ENCODE peak calls at places on chromosomes 4 and X, in ten cellular contexts. L, S, P, N, Y, K, A, F, G and D are unnamed samples.

GRCh38 chrX:154398668-154399526 is 720 bp downstream of the RPL10 start:
- DNase-seq in L (peak; percentile 87), F (peak; percentile 72), K (peak; percentile 87), G (peak; percentile 80), N (peak; percentile 36), A (peak; percentile 86), Y (peak; percentile 54), S (peak; percentile 62), P (peak; percentile 94), D (peak; percentile 93)

GRCh38 chrX:70480660-70481018 is 36.0 kb downstream of the DLG3 start:
- DNase-seq in N (no peak), Y (no peak), S (no peak), K (no peak), P (no peak), L (peak; percentile 30), F (no peak), G (no peak), A (no peak), D (peak; percentile 39)

GRCh38 chr4:187276786-187277408 is 553.2 kb upstream of the FAT1 start:
- DNase-seq in Y (peak; percentile 17), K (peak; percentile 49), N (no peak), L (no peak), S (no peak), G (no peak), A (no peak), P (no peak), F (no peak), D (no peak)

GRCh38 chr4:163085085-163085484 is 81.6 kb downstream of the NAF1 start:
- DNase-seq in S (no peak), K (no peak), Y (no peak), P (no peak), A (no peak), L (no peak), G (peak; percentile 7), F (no peak), N (no peak), D (no peak)

GRCh38 chr4:128979934-128980333 is 113.4 kb downstream of the SCLT1 start:
- DNase-seq in P (no peak), N (no peak), A (no peak), F (no peak), L (peak; percentile 83), G (no peak), K (peak; percentile 82), S (no peak), Y (peak; percentile 60), D (no peak)

GRCh38 chrX:50579955-50580354 is 109.3 kb upstream of the DGKK start:
- DNase-seq in Y (peak; percentile 11), K (peak; percentile 55), N (peak; percentile 25), P (peak; percentile 73), S (peak; percentile 32), A (peak; percentile 23), F (peak; percentile 31), L (peak; percentile 67), G (peak; percentile 64), D (peak; percentile 33)

GRCh38 chrX:10467793-10468192 is 152.6 kb downstream of the MID1 start:
- DNase-seq in P (no peak), K (peak; percentile 60), G (no peak), A (no peak), F (no peak), L (peak; percentile 72), S (no peak), N (peak; percentile 26), Y (no peak), D (no peak)

GRCh38 chr4:73585345-73585744 is 34.9 kb downstream of the RASSF6 start:
- DNase-seq in F (no peak), G (no peak), A (no peak), S (no peak), P (no peak), K (no peak), L (peak; percentile 10), N (no peak), Y (no peak), D (no peak)

GRCh38 chr4:33073811-33074210 is 2353.6 kb downstream of the PCDH7 start:
- DNase-seq in L (peak; percentile 83), G (no peak), A (no peak), S (no peak), Y (no peak), F (no peak), P (no peak), K (peak; percentile 38), N (no peak), D (no peak)

GRCh38 chr4:138522366-138522765 is 280.2 kb upstream of the SLC7A11 start:
- DNase-seq in N (peak; percentile 23), L (peak; percentile 32), S (peak; percentile 13), A (no peak), G (peak; percentile 51), P (peak; percentile 44), F (no peak), K (peak; percentile 25), Y (no peak), D (peak; percentile 10)

GRCh38 chr4:36523182-36523581 is 241.8 kb downstream of the DTHD1 start:
- DNase-seq in S (no peak), Y (no peak), P (peak; percentile 4), G (no peak), F (no peak), K (no peak), L (no peak), A (no peak), N (no peak), D (no peak)

GRCh38 chrX:56800307-56800706 is 71.3 kb downstream of the NBDY start:
- DNase-seq in P (no peak), F (no peak), K (no peak), G (no peak), N (no peak), A (no peak), Y (no peak), L (no peak), S (peak; percentile 5), D (no peak)

GRCh38 chr4:124931050-124931449 is 218.5 kb upstream of the ANKRD50 start:
- DNase-seq in A (no peak), P (no peak), L (peak; percentile 63), G (no peak), F (no peak), K (peak; percentile 84), S (no peak), N (no peak), Y (no peak), D (no peak)

GRCh38 chr4:82864336-82865001 is 26.5 kb downstream of the SEC31A start:
- DNase-seq in A (no peak), N (no peak), G (no peak), P (no peak), F (no peak), S (no peak), K (no peak), Y (no peak), L (no peak), D (no peak)

GRCh38 chr4:184255917-184256642 is 38.4 kb upstream of the ENPP6 start:
- DNase-seq in A (no peak), Y (no peak), S (no peak), P (no peak), F (no peak), L (no peak), K (no peak), G (no peak), N (no peak), D (no peak)

GRCh38 chr4:13367244-13367643 is 116.9 kb downstream of the RAB28 start:
- DNase-seq in N (no peak), Y (no peak), L (no peak), P (no peak), F (no peak), A (no peak), K (no peak), G (no peak), S (no peak), D (no peak)

GRCh38 chr4:98170035-98170434 is 26.8 kb upstream of the STPG2 start:
- DNase-seq in A (no peak), P (no peak), G (no peak), K (no peak), N (no peak), L (no peak), S (no peak), Y (no peak), F (no peak), D (no peak)

GRCh38 chr4:131081069-131081468 is 1985.1 kb downstream of the C4orf33 start:
- DNase-seq in F (no peak), Y (no peak), N (no peak), K (no peak), A (no peak), L (no peak), S (no peak), P (no peak), G (no peak), D (no peak)

GRCh38 chr4:185145572-185145971 is 2.5 kb downstream of the SLC25A4 start:
- DNase-seq in Y (no peak), P (no peak), G (no peak), L (peak; percentile 20), A (no peak), F (no peak), N (no peak), K (no peak), S (no peak), D (no peak)

GRCh38 chrX:120549483-120550452 is 11.0 kb downstream of the CUL4B start:
- DNase-seq in N (no peak), F (no peak), P (peak; percentile 45), S (no peak), A (peak; percentile 43), K (peak; percentile 91), L (peak; percentile 91), Y (peak; percentile 89), G (no peak), D (no peak)

GRCh38 chr4:107931775-107932321 is 499 bp downstream of the CYP2U1 start:
- DNase-seq in S (no peak), N (no peak), F (no peak), Y (no peak), G (peak; percentile 22), L (no peak), P (no peak), A (peak; percentile 26), K (no peak), D (no peak)

GRCh38 chr4:33184684-33185083 is 2464.5 kb downstream of the PCDH7 start:
- DNase-seq in S (no peak), K (peak; percentile 3), N (no peak), A (no peak), P (no peak), Y (no peak), G (no peak), F (no peak), L (no peak), D (no peak)

GRCh38 chr4:188053302-188053701 is 56.1 kb downstream of the TRIML2 start:
- DNase-seq in A (no peak), F (peak; percentile 18), G (no peak), Y (no peak), L (no peak), S (no peak), P (no peak), N (no peak), K (no peak), D (no peak)

GRCh38 chr4:76665139-76665538 is 230.1 kb downstream of the SHROOM3 start:
- DNase-seq in P (no peak), A (no peak), F (no peak), Y (peak; percentile 11), N (no peak), G (no peak), S (no peak), L (peak; percentile 39), K (peak; percentile 27), D (no peak)

GRCh38 chrX:15745179-15745578 is 7.1 kb downstream of the CA5B start:
- DNase-seq in L (peak; percentile 29), N (no peak), A (no peak), Y (peak; percentile 41), G (no peak), F (no peak), P (no peak), K (no peak), S (no peak), D (no peak)

GRCh38 chrX:112083624-112084326 is 1.2 kb upstream of the TRPC5 start:
- DNase-seq in Y (no peak), L (no peak), F (peak; percentile 15), N (no peak), G (no peak), P (peak; percentile 46), K (no peak), S (no peak), A (no peak), D (no peak)

GRCh38 chr4:112766422-112766821 is 129.5 kb downstream of the LARP7 start:
- DNase-seq in N (no peak), A (peak; percentile 26), G (peak; percentile 69), P (peak; percentile 40), Y (peak; percentile 3), F (peak; percentile 40), S (peak; percentile 47), K (peak; percentile 45), L (peak; percentile 48), D (peak; percentile 79)

GRCh38 chr4:41359069-41359769 is 102.5 kb downstream of the UCHL1 start:
- DNase-seq in A (no peak), F (peak; percentile 60), Y (no peak), S (no peak), L (no peak), G (peak; percentile 7), P (peak; percentile 77), N (no peak), K (no peak), D (peak; percentile 35)